ENCODE peak calls at places on chromosomes 3 and 15, in six cellular contexts. One of them, this sample, is unnamed.
A peak's percentile ranks its signal among the peaks of the same experiment; 100 is the strongest.

GRCh38 chr3:133837487-133838295 is 32.1 kb downstream of the SRPRB start:
- DNase-seq in HCT116: no peak
- DNase-seq in K562: no peak
- DNase-seq in NT2/D1: no peak
- DNase-seq in H1: no peak
- DNase-seq in GM12878: no peak
- DNase-seq in this sample: no peak

GRCh38 chr15:59997070-59997701 is 6.9 kb upstream of the FOXB1 start:
- DNase-seq in HCT116: no peak
- DNase-seq in K562: peak; percentile 45
- DNase-seq in NT2/D1: no peak
- DNase-seq in H1: peak; percentile 94
- DNase-seq in GM12878: no peak
- DNase-seq in this sample: no peak

GRCh38 chr3:183515968-183516851 is 39.3 kb downstream of the KLHL6 start:
- DNase-seq in HCT116: no peak
- DNase-seq in K562: no peak
- DNase-seq in NT2/D1: no peak
- DNase-seq in H1: no peak
- DNase-seq in GM12878: peak; percentile 77
- DNase-seq in this sample: no peak

GRCh38 chr3:195253981-195254432 is 17.0 kb downstream of the XXYLT1 start:
- DNase-seq in HCT116: no peak
- DNase-seq in K562: no peak
- DNase-seq in NT2/D1: no peak
- DNase-seq in H1: peak; percentile 51
- DNase-seq in GM12878: no peak
- DNase-seq in this sample: no peak

GRCh38 chr3:99534951-99535704 is 103.3 kb upstream of the COL8A1 start:
- DNase-seq in HCT116: no peak
- DNase-seq in K562: no peak
- DNase-seq in NT2/D1: no peak
- DNase-seq in H1: no peak
- DNase-seq in GM12878: no peak
- DNase-seq in this sample: no peak

GRCh38 chr3:40741729-40742128 is 217.0 kb downstream of the ZNF621 start:
- DNase-seq in HCT116: no peak
- DNase-seq in K562: no peak
- DNase-seq in NT2/D1: no peak
- DNase-seq in H1: no peak
- DNase-seq in GM12878: no peak
- DNase-seq in this sample: no peak

GRCh38 chr3:57026918-57027317 is 33.5 kb upstream of the SPATA12 start:
- DNase-seq in HCT116: no peak
- DNase-seq in K562: no peak
- DNase-seq in NT2/D1: no peak
- DNase-seq in H1: no peak
- DNase-seq in GM12878: no peak
- DNase-seq in this sample: no peak

GRCh38 chr3:39639344-39640236 is 169.8 kb upstream of the MYRIP start:
- DNase-seq in HCT116: peak; percentile 88
- DNase-seq in K562: peak; percentile 70
- DNase-seq in NT2/D1: peak; percentile 54
- DNase-seq in H1: no peak
- DNase-seq in GM12878: no peak
- DNase-seq in this sample: peak; percentile 40

DNA sequence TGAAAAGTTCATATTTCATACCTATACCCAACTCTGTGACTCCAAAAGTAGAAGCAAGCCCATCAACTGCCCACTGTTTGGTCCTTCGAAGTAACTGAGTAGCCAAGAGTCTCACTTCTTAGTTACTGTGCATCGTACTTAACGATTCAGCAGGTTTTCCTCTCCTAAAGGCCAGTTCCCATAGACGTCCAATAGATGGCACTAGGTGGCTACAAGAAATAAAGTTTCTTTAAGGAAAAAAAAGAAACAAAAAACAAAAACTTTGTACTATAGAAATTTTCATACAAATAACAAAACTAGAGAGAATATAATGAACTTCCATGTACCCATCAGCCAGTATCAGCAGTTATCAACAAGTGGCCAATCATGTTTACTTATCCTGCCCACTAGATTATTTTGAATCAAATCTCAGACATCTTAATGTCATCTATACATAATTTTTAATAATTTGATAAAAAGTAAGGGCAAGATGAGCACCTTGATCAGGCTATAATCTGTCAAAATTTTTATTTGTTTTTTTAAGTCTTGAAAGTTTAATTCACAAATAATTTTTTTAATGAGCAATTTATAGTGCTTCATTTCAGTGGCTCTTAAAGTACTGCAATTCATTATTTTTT is 63.8 kb upstream of the ACP3 start:
- DNase-seq in HCT116: peak; percentile 56
- DNase-seq in K562: peak; percentile 11
- DNase-seq in NT2/D1: peak; percentile 46
- DNase-seq in H1: no peak
- DNase-seq in GM12878: no peak
- DNase-seq in this sample: peak; percentile 43
- TF ChIP-seq ZNF274 in HCT116: no peak
- TF ChIP-seq ZNF274 in K562: no peak
- TF ChIP-seq ZNF274 in NT2/D1: no peak
- TF ChIP-seq ZNF274 in H1: no peak
- TF ChIP-seq ZNF274 in GM12878: no peak
- TF ChIP-seq ZNF274 in this sample: no peak

DNA sequence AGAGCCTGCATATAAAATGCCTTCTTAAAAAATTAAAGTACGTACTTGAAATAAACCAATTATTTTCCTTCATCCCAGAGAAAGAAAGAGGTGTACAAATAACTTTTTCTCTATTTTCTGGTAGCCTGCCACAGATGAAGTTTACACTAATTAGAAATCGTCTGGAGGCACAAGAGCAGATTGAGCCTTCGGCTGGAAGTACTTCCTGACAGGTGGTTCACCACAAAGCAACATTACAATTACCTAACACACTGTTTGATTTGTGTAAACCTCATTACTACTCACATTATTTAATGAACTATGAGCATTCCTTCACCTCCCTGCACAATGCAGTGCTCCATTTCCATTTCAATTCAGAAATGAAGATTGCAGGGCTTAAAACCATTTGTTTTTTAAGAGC is 856.1 kb downstream of the SI start:
- DNase-seq in HCT116: no peak
- DNase-seq in K562: no peak
- DNase-seq in NT2/D1: no peak
- DNase-seq in H1: no peak
- DNase-seq in GM12878: no peak
- DNase-seq in this sample: no peak
- TF ChIP-seq ZNF274 in HCT116: no peak
- TF ChIP-seq ZNF274 in K562: no peak
- TF ChIP-seq ZNF274 in NT2/D1: no peak
- TF ChIP-seq ZNF274 in H1: no peak
- TF ChIP-seq ZNF274 in GM12878: no peak
- TF ChIP-seq ZNF274 in this sample: no peak

DNA sequence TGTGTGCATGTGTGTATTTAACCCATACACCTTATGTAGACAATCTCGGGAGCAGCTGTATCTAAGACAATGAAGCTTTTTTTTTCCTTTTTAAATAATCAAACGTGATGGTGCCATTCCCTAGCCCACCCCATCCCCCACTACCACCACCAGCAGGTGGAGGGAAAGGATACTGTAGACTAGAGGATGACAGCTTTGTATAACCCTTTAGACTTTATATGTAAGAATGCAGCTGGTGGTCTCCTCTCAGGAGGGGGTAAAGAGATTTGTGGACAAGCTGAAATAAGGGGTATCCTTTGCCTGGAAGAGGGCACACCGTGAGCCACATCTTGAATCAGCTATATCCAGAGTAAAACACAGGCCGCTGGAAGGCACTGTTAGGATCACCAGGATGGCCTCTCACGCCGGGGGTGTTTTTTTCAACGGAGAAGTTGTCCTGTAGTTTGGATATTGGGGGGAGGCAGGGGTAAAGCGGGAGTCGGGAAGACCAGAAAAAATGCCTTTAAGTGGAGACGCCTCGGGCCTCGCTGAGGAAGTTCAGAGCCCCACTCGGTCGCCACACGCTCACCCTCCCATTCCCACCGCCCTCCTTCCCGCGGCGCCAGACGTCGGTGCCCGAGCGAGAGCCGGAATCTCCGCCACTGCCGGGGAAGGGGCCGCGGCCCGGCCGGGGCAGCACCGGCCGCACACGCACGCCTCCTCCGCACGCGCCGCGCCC is 1.0 kb downstream of the KPNA4 start:
- DNase-seq in HCT116: no peak
- DNase-seq in K562: no peak
- DNase-seq in NT2/D1: no peak
- DNase-seq in H1: no peak
- DNase-seq in GM12878: no peak
- DNase-seq in this sample: peak; percentile 10
- TF ChIP-seq ZNF274 in HCT116: no peak
- TF ChIP-seq ZNF274 in K562: no peak
- TF ChIP-seq ZNF274 in NT2/D1: no peak
- TF ChIP-seq ZNF274 in H1: no peak
- TF ChIP-seq ZNF274 in GM12878: no peak
- TF ChIP-seq ZNF274 in this sample: no peak

DNA sequence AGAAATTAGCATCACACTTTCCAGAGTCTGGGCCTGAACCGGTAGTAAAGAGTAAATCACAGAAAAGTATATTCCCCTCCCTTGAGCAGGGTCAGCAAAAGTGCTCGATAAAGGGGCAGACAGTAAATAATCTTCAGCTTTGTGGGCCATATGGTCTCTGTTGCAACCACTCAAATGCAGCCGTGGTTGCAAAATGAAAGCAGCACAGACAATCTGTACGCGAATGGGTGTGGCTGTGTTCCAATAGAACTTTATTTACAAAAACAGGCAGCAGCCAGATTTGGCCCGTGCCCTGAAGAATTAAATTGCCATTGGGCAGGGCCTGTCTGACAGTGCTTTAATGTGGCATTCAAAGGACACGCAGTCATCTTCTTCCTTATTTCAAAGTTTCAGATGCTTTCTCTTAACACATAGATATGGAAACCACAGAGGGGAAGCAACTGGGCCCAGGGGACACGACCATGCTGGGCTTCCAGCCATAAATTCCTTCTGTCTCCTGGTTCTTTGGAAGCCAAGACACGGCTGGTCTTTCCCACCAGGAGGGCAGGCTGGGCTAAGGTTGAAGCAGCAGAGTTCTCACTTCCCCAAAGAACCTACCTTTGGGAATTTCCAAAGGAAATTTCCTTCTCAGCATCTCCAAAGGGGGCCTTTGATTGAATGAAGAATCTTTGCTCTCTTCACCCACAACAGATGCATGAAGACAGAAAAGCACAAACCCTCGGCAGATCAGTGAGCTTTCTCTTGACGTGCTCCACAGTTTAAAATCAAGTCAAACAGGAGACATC is 489.8 kb upstream of the PROK2 start:
- DNase-seq in HCT116: no peak
- DNase-seq in K562: no peak
- DNase-seq in NT2/D1: no peak
- DNase-seq in H1: no peak
- DNase-seq in GM12878: no peak
- DNase-seq in this sample: no peak
- TF ChIP-seq ZNF274 in HCT116: no peak
- TF ChIP-seq ZNF274 in K562: no peak
- TF ChIP-seq ZNF274 in NT2/D1: no peak
- TF ChIP-seq ZNF274 in H1: no peak
- TF ChIP-seq ZNF274 in GM12878: no peak
- TF ChIP-seq ZNF274 in this sample: no peak

GRCh38 chr15:52672661-52673060 is 6.5 kb downstream of the ATOSA start:
- DNase-seq in HCT116: no peak
- DNase-seq in K562: no peak
- DNase-seq in NT2/D1: no peak
- DNase-seq in H1: no peak
- DNase-seq in GM12878: no peak
- DNase-seq in this sample: no peak
- TF ChIP-seq ZNF274 in HCT116: no peak
- TF ChIP-seq ZNF274 in K562: no peak
- TF ChIP-seq ZNF274 in NT2/D1: no peak
- TF ChIP-seq ZNF274 in H1: no peak
- TF ChIP-seq ZNF274 in GM12878: no peak
- TF ChIP-seq ZNF274 in this sample: no peak

DNA sequence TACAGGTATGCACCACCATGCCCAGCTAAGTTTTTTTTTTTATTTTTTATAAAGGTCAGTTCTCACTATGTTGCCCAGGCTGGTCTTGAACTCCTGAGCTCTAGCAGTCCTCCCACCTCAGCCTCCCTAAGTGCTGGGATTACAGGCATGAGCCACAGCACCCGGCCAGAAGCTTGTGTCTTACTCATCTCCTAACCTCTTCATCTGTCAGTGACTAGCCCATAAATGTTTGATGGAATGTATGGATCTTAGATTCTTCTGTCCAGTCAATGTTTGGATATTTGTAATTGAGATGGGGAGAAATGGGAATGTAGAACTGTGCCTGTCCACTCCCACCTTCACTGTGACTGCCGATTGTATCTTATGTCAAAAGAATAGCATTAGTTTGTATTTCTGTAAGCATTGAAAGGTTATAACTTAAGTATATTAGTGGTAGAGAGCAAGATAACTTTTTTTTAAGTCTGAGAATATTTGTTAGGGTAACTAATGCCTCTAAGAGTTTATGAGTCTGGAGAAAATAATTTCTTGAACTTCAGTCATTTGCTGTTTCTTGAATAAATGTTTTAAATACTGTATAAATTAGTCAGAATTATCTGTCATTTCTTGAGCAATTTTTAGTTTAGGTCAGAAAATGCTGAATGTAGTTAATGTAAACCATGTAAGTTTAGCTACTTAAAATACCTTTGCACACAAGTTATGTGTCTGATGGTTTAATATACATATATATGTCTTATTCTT is 215.3 kb upstream of the CGNL1 start:
- DNase-seq in HCT116: no peak
- DNase-seq in K562: no peak
- DNase-seq in NT2/D1: no peak
- DNase-seq in H1: no peak
- DNase-seq in GM12878: no peak
- DNase-seq in this sample: no peak
- TF ChIP-seq ZNF274 in HCT116: no peak
- TF ChIP-seq ZNF274 in K562: no peak
- TF ChIP-seq ZNF274 in NT2/D1: no peak
- TF ChIP-seq ZNF274 in H1: no peak
- TF ChIP-seq ZNF274 in GM12878: no peak
- TF ChIP-seq ZNF274 in this sample: no peak